ENCODE peak calls at places on chromosome 6, in ten cellular contexts. P, D, G, I, R, L, A, F, H and B are unnamed samples.

GRCh38 chr6:88870728-88871330 is 92.6 kb downstream of the RNGTT start:
- DNase-seq in P (no peak), D (peak; percentile 10), G (no peak), I (peak; percentile 3), R (no peak), L (peak; percentile 8), A (no peak), F (peak; percentile 70), H (peak; percentile 73), B (peak; percentile 7)

GRCh38 chr6:129517288-129517687 is 192.7 kb downstream of the ARHGAP18 start:
- DNase-seq in P (no peak), D (no peak), G (no peak), I (no peak), R (no peak), L (no peak), A (no peak), F (peak; percentile 9), H (no peak), B (no peak)

GRCh38 chr6:16729183-16729696 is 32.0 kb downstream of the ATXN1 start:
- DNase-seq in P (no peak), D (no peak), G (no peak), I (peak; percentile 33), R (no peak), L (no peak), A (no peak), F (peak; percentile 61), H (peak; percentile 68), B (no peak)

GRCh38 chr6:23348185-23348584 is 777.8 kb upstream of the NRSN1 start:
- DNase-seq in P (no peak), D (no peak), G (no peak), I (no peak), R (no peak), L (no peak), A (no peak), F (no peak), H (no peak), B (no peak)

GRCh38 chr6:38151580-38152500 is 332.3 kb downstream of the ZFAND3 start:
- DNase-seq in P (no peak), D (no peak), G (peak; percentile 17), I (no peak), R (no peak), L (no peak), A (no peak), F (no peak), H (no peak), B (no peak)

GRCh38 chr6:127952831-127953230 is 52.0 kb upstream of the THEMIS start:
- DNase-seq in P (no peak), D (no peak), G (no peak), I (no peak), R (no peak), L (no peak), A (no peak), F (peak; percentile 34), H (no peak), B (no peak)

GRCh38 chr6:56843476-56844349 is 111.2 kb upstream of the BEND6 start:
- DNase-seq in P (peak; percentile 59), D (no peak), G (peak; percentile 96), I (peak; percentile 65), R (peak; percentile 87), L (no peak), A (peak; percentile 79), F (peak; percentile 93), H (peak; percentile 89), B (no peak)

GRCh38 chr6:144809120-144809519 is 524.0 kb downstream of the UTRN start:
- DNase-seq in P (no peak), D (no peak), G (no peak), I (no peak), R (no peak), L (peak; percentile 25), A (no peak), F (peak; percentile 67), H (peak; percentile 42), B (no peak)

GRCh38 chr6:168367285-168367720 is 47.7 kb upstream of the DACT2 start:
- DNase-seq in P (no peak), D (no peak), G (no peak), I (no peak), R (peak; percentile 40), L (no peak), A (no peak), F (no peak), H (no peak), B (no peak)

GRCh38 chr6:105981002-105981887 is 104.9 kb upstream of the PRDM1 start:
- DNase-seq in P (no peak), D (peak; percentile 19), G (peak; percentile 71), I (no peak), R (peak; percentile 87), L (no peak), A (peak; percentile 16), F (peak; percentile 60), H (no peak), B (no peak)

GRCh38 chr6:82260890-82261732 is 13.6 kb upstream of the IBTK start:
- DNase-seq in P (no peak), D (no peak), G (no peak), I (no peak), R (no peak), L (no peak), A (no peak), F (no peak), H (no peak), B (no peak)

GRCh38 chr6:139173172-139173571 is 38.3 kb downstream of the HECA start:
- DNase-seq in P (no peak), D (no peak), G (no peak), I (no peak), R (no peak), L (peak; percentile 42), A (no peak), F (no peak), H (peak; percentile 29), B (no peak)

GRCh38 chr6:105594272-105594671 is 191.4 kb upstream of the PREP start:
- DNase-seq in P (no peak), D (no peak), G (no peak), I (no peak), R (no peak), L (no peak), A (no peak), F (no peak), H (no peak), B (no peak)

GRCh38 chr6:99905209-99906106 is 88.6 kb downstream of the MCHR2 start:
- DNase-seq in P (no peak), D (no peak), G (no peak), I (peak; percentile 3), R (no peak), L (peak; percentile 11), A (no peak), F (peak; percentile 73), H (peak; percentile 57), B (no peak)

GRCh38 chr6:168157272-168158007 is 78.4 kb upstream of the FRMD1 start:
- DNase-seq in P (no peak), D (no peak), G (peak; percentile 55), I (peak; percentile 18), R (no peak), L (peak; percentile 4), A (no peak), F (peak; percentile 94), H (peak; percentile 38), B (no peak)

GRCh38 chr6:158060447-158061360 is 79.0 kb downstream of the SYNJ2 start:
- DNase-seq in P (peak; percentile 41), D (peak; percentile 9), G (peak; percentile 65), I (peak; percentile 46), R (peak; percentile 73), L (peak; percentile 68), A (peak; percentile 81), F (peak; percentile 97), H (peak; percentile 93), B (no peak)

GRCh38 chr6:4727671-4728435 is 48.4 kb upstream of the CDYL start:
- DNase-seq in P (no peak), D (no peak), G (peak; percentile 68), I (no peak), R (no peak), L (no peak), A (no peak), F (peak; percentile 67), H (peak; percentile 28), B (no peak)

GRCh38 chr6:118739976-118740771 is 88.8 kb upstream of the CEP85L start:
- DNase-seq in P (no peak), D (no peak), G (no peak), I (no peak), R (no peak), L (no peak), A (no peak), F (no peak), H (peak; percentile 32), B (no peak)

GRCh38 chr6:159595173-159595572 is 97.9 kb downstream of the SOD2 start:
- DNase-seq in P (no peak), D (no peak), G (no peak), I (peak; percentile 5), R (no peak), L (no peak), A (no peak), F (peak; percentile 87), H (peak; percentile 84), B (no peak)

GRCh38 chr6:35312076-35312762 is 14.6 kb downstream of the DEF6 start:
- DNase-seq in P (no peak), D (no peak), G (peak; percentile 44), I (no peak), R (peak; percentile 79), L (no peak), A (no peak), F (no peak), H (no peak), B (no peak)
- H3K4me1 ChIP-seq in P (no peaks in the 10 kb centered on the region), D (peaks cover 67% of the 10 kb centered on the region), G (no peaks in the 10 kb centered on the region), I (no peaks in the 10 kb centered on the region), R (peaks cover 50% of the 10 kb centered on the region), L (peaks cover 4% of the 10 kb centered on the region), A (no peaks in the 10 kb centered on the region), F (no peaks in the 10 kb centered on the region), H (peaks cover under 1% of the 10 kb centered on the region), B (peaks cover 87% of the 10 kb centered on the region)

GRCh38 chr6:25411316-25411961 is 132.3 kb downstream of the CARMIL1 start:
- DNase-seq in P (no peak), D (no peak), G (no peak), I (no peak), R (no peak), L (no peak), A (no peak), F (no peak), H (no peak), B (no peak)
- H3K4me1 ChIP-seq in P (no peaks in the 10 kb centered on the region), D (peaks cover 6% of the 10 kb centered on the region), G (peaks cover 21% of the 10 kb centered on the region), I (no peaks in the 10 kb centered on the region), R (peaks cover 48% of the 10 kb centered on the region), L (no peaks in the 10 kb centered on the region), A (peaks cover 30% of the 10 kb centered on the region), F (no peaks in the 10 kb centered on the region), H (no peaks in the 10 kb centered on the region), B (peaks cover 46% of the 10 kb centered on the region)

DNA sequence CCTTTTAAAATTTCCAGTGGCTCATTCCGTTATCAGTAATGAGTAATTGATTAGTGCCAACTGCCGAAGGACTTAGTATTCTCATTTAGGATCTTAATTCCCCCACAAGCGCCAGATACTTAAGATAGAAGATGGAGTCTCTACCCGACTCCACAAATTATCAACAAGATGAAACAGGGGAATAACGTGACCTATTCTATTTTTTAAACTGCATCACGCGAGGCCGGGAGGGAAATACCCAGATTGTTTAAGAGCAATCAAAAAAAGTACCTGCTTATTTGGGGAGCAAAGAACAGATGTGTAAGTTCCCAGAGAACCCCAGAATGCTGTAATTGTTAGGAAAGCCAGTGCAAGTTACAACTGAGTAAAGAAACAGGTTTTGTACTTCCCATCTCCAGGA is 1.1 kb upstream of the MAP3K5 start:
- DNase-seq in P (no peak), D (peak; percentile 18), G (no peak), I (no peak), R (no peak), L (no peak), A (no peak), F (no peak), H (no peak), B (no peak)
- H3K4me1 ChIP-seq in P (no peaks in the 10 kb centered on the region), D (peaks cover 10% of the 10 kb centered on the region), G (no peaks in the 10 kb centered on the region), I (peaks cover 6% of the 10 kb centered on the region), R (peaks cover 31% of the 10 kb centered on the region), L (peaks cover 12% of the 10 kb centered on the region), A (peaks cover 38% of the 10 kb centered on the region), F (peaks cover 21% of the 10 kb centered on the region), H (peaks cover 15% of the 10 kb centered on the region), B (peaks cover 29% of the 10 kb centered on the region)

GRCh38 chr6:113594726-113595125 is 262.4 kb upstream of the MARCKS start:
- DNase-seq in P (no peak), D (no peak), G (no peak), I (no peak), R (no peak), L (no peak), A (no peak), F (no peak), H (peak; percentile 1), B (no peak)
- H3K4me1 ChIP-seq in P (no peaks in the 10 kb centered on the region), D (no peaks in the 10 kb centered on the region), G (peaks cover 3% of the 10 kb centered on the region), I (peaks cover 5% of the 10 kb centered on the region), R (peaks cover 16% of the 10 kb centered on the region), L (no peaks in the 10 kb centered on the region), A (peaks cover 31% of the 10 kb centered on the region), F (peaks cover 14% of the 10 kb centered on the region), H (no peaks in the 10 kb centered on the region), B (no peaks in the 10 kb centered on the region)